ENCODE peak calls at places on chromosomes 2 and 18, in seven cellular contexts. L, S, R, O, G, Z and I are unnamed samples.

GRCh38 chr2:239265681-239266435 is 135.0 kb downstream of the HDAC4 start:
- DNase-seq in L (no peak), S (no peak), R (no peak), O (no peak), G (no peak), Z (no peak), I (no peak)

GRCh38 chr2:235088608-235089020 is 136.8 kb downstream of the SH3BP4 start:
- DNase-seq in L (no peak), S (no peak), R (peak; percentile 66), O (no peak), G (peak; percentile 56), Z (no peak), I (no peak)

GRCh38 chr2:241659150-241659739 is 21.8 kb downstream of the ATG4B start:
- DNase-seq in L (peak; percentile 52), S (peak; percentile 39), R (peak; percentile 77), O (peak; percentile 56), G (peak; percentile 90), Z (no peak), I (no peak)

GRCh38 chr2:12587729-12588522 is 128.8 kb upstream of the TRIB2 start:
- DNase-seq in L (peak; percentile 91), S (peak; percentile 92), R (peak; percentile 92), O (no peak), G (peak; percentile 95), Z (no peak), I (peak; percentile 86)

GRCh38 chr2:207813221-207813916 is 43.7 kb upstream of the FZD5 start:
- DNase-seq in L (no peak), S (no peak), R (no peak), O (peak; percentile 11), G (no peak), Z (no peak), I (no peak)

GRCh38 chr18:24362757-24363156 is 34.9 kb downstream of the OSBPL1A start:
- DNase-seq in L (no peak), S (no peak), R (no peak), O (no peak), G (no peak), Z (no peak), I (no peak)

GRCh38 chr2:875687-876615 is 74.7 kb upstream of the SNTG2 start:
- DNase-seq in L (no peak), S (no peak), R (no peak), O (peak; percentile 0), G (no peak), Z (no peak), I (no peak)

GRCh38 chr18:3875961-3876360 is 426.0 kb downstream of the TGIF1 start:
- DNase-seq in L (no peak), S (no peak), R (no peak), O (no peak), G (no peak), Z (no peak), I (no peak)

GRCh38 chr2:88919087-88919738 is 227.7 kb downstream of the RPIA start:
- DNase-seq in L (peak; percentile 22), S (no peak), R (peak; percentile 57), O (no peak), G (peak; percentile 70), Z (no peak), I (no peak)

GRCh38 chr2:101463885-101464653 is 10.8 kb downstream of the RFX8 start:
- DNase-seq in L (peak; percentile 61), S (peak; percentile 59), R (peak; percentile 97), O (peak; percentile 27), G (peak; percentile 82), Z (no peak), I (peak; percentile 50)

DNA sequence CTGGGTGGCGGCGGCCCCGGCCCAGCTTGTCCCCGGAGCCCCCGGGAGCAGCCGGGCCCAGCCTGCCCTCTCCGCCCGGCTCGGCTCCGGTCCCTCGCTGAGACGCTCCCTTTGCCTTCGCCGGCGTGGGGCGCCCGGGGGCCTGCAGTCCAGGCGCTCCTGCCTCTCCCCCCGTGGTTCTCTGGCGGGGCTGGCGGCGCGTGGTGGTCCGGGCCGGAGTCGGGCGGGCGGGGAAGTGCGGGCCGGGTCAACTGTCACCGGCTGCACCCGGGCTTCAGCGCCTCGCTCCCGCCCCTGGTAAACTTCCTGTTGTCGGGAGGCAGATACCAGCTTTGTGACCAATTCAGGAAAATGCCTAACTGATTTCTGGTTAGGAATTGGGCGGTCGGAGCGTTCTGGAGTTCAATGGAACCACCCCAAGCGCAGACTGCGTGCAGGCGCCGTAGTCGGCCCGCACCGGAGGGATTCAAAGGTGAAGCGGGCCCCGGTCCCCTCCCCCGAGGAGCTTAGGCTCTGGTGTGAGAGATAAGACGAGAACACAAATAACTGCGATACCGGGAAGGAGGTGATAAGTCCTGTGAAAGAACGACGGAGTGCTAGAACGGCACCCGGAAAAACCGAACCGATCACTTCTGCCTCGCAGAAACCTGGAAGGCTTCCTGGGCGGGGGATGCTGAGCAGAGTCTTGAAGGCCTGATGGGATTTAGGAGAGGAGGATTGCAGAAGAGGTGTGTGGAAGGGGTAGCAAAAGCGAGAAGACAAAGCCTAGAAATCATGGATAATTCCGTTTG is 884 bp downstream of the CAB39 start:
- DNase-seq in L (no peak), S (peak; percentile 27), R (peak; percentile 13), O (peak; percentile 59), G (no peak), Z (peak; percentile 50), I (no peak)
- TF ChIP-seq CTCF in L (no peak), S (no peak), R (no peak), O (no peak), G (no peak), Z (no peak), I (no peak)

GRCh38 chr2:105596522-105596921 is 148.2 kb upstream of the NCK2 start:
- DNase-seq in L (no peak), S (no peak), R (no peak), O (no peak), G (no peak), Z (no peak), I (no peak)

GRCh38 chr2:105597831-105598293 is 146.8 kb upstream of the NCK2 start:
- DNase-seq in L (no peak), S (no peak), R (no peak), O (no peak), G (no peak), Z (no peak), I (no peak)

GRCh38 chr2:105593221-105593967 is 151.3 kb upstream of the NCK2 start:
- DNase-seq in L (no peak), S (peak; percentile 30), R (no peak), O (no peak), G (no peak), Z (no peak), I (no peak)

GRCh38 chr2:105597011-105597830 is 147.5 kb upstream of the NCK2 start:
- DNase-seq in L (no peak), S (no peak), R (no peak), O (no peak), G (no peak), Z (no peak), I (no peak)

GRCh38 chr2:105595536-105595935 is 149.2 kb upstream of the NCK2 start:
- DNase-seq in L (no peak), S (no peak), R (no peak), O (no peak), G (no peak), Z (no peak), I (no peak)
- TF ChIP-seq CTCF in L (no peak), S (no peak), R (no peak), O (no peak), G (no peak), Z (no peak), I (no peak)

DNA sequence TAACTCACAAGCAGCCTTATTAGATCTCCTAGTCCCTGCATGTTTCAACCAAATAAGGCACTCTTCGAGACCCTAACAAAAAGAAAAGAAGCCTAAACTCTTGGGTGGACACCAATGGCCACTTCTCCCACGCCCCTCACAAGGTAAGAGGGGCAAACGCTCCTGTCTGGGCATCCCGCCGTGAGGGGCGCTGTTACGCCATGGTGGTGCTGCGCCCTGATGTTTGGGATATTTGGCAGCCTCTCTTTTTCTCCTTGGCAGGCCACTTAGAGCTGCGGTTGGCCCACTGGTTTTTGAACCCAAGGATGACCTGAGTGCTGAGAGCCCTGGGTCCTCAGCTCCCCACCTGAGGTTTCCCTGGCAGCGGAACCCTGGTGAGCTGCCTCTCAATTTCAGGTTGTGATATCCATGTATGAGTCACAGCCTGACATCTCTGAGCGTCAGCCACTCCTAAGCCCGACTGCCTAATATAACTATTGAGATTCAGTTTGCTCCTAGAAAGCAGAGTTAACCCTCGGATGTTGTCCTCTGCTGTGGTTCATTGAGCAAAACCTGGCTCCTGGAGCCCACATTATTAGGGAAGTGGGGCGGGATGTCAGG is 103.3 kb downstream of the COL6A3 start:
- DNase-seq in L (no peak), S (no peak), R (no peak), O (no peak), G (peak; percentile 76), Z (no peak), I (no peak)
- TF ChIP-seq CTCF in L (no peak), S (no peak), R (no peak), O (no peak), G (no peak), Z (no peak), I (no peak)

GRCh38 chr2:146927080-146927714 is 917.6 kb upstream of the ACVR2A start:
- DNase-seq in L (no peak), S (peak; percentile 30), R (peak; percentile 90), O (peak; percentile 65), G (peak; percentile 89), Z (peak; percentile 12), I (no peak)
- TF ChIP-seq CTCF in L (no peak), S (peak; percentile 55), R (peak; percentile 91), O (peak; percentile 19), G (peak; percentile 97), Z (peak; percentile 40), I (no peak)